ENCODE peak calls at places on chromosomes 5 and 9, in seven cellular contexts. O is stomach, B is cardiac fibroblast, Z is NCI-H1436, V is Peyer's patch, P is left cardiac atrium, A is caudate nucleus. F is an unnamed sample.

GRCh38 chr5:145867806-145868205 is 5.0 kb downstream of the GRXCR2 start:
- DNase-seq in Z (no peak), V (no peak), A (no peak), B (no peak), O (no peak), P (no peak), F (no peak)

GRCh38 chr5:168481330-168481788 is 4.9 kb upstream of the RARS1 start:
- DNase-seq in B (no peak), V (peak), O (no peak), P (no peak), A (no peak), Z (no peak), F (no peak)

GRCh38 chr9:77839459-77840140 is 191.5 kb upstream of the GNA14 start:
- DNase-seq in B (peak), A (no peak), Z (no peak), V (no peak), O (no peak), P (no peak), F (no peak)

GRCh38 chr5:67350185-67350584 is 153.6 kb upstream of the CD180 start:
- DNase-seq in A (no peak), V (no peak), P (no peak), B (no peak), O (no peak), Z (peak), F (peak)

GRCh38 chr9:16318516-16319060 is 551.9 kb downstream of the BNC2 start:
- DNase-seq in V (peak), O (no peak), Z (peak), P (no peak), A (peak), B (no peak), F (no peak)

GRCh38 chr9:129568560-129569505 is 52.1 kb downstream of the C9orf50 start:
- DNase-seq in V (peak), B (peak), P (peak), O (peak), A (peak), Z (no peak), F (no peak)

GRCh38 chr9:14403112-14403511 is 89.2 kb upstream of the NFIB start:
- DNase-seq in Z (no peak), A (no peak), V (no peak), B (no peak), P (no peak), O (no peak), F (no peak)

GRCh38 chr5:141366016-141366896 is 2.3 kb downstream of the PCDHGA5 start:
- DNase-seq in B (no peak), O (no peak), V (no peak), A (no peak), Z (no peak), P (no peak), F (no peak)

GRCh38 chr9:122318284-122318683 is 52.5 kb upstream of the PTGS1 start:
- DNase-seq in P (no peak), O (no peak), Z (no peak), A (no peak), B (peak), V (no peak), F (no peak)

GRCh38 chr9:136259517-136259813 is 13.9 kb upstream of the QSOX2 start:
- DNase-seq in P (no peak), O (no peak), Z (no peak), V (no peak), A (no peak), B (no peak), F (no peak)

GRCh38 chr9:73284386-73284785 is 132.7 kb downstream of the ANXA1 start:
- DNase-seq in P (no peak), A (no peak), B (no peak), V (no peak), O (no peak), Z (no peak), F (no peak)

GRCh38 chr9:105401651-105402050 is 46.2 kb upstream of the FSD1L start:
- DNase-seq in P (no peak), A (no peak), V (no peak), O (no peak), B (peak), Z (no peak), F (no peak)

GRCh38 chr9:82333671-82334070 is 345.1 kb downstream of the SPATA31D1 start:
- DNase-seq in V (no peak), B (no peak), A (no peak), P (no peak), O (no peak), Z (no peak), F (no peak)

GRCh38 chr9:100575765-100576368 is 2.0 kb upstream of the CAVIN4 start:
- DNase-seq in A (no peak), O (no peak), V (no peak), B (peak), P (no peak), Z (no peak), F (no peak)

GRCh38 chr5:87231037-87231808 is 36.5 kb upstream of the RASA1 start:
- DNase-seq in O (no peak), A (no peak), Z (no peak), B (peak), P (no peak), V (no peak), F (no peak)

GRCh38 chr5:52893863-52894262 is 95.3 kb upstream of the ITGA2 start:
- DNase-seq in Z (no peak), V (no peak), B (no peak), P (no peak), A (no peak), O (no peak), F (no peak)

GRCh38 chr9:92607773-92608172 is 62.2 kb downstream of the IPPK start:
- DNase-seq in O (no peak), B (peak), V (no peak), P (no peak), Z (peak), A (peak), F (no peak)

GRCh38 chr5:111935022-111935421 is 178.0 kb upstream of the NREP start:
- DNase-seq in P (no peak), V (no peak), B (no peak), Z (no peak), A (no peak), O (no peak), F (no peak)

GRCh38 chr5:179732918-179733763 is 519 bp downstream of the MAML1 start:
- DNase-seq in V (peak), Z (no peak), B (peak), O (peak), A (peak), P (peak), F (no peak)

GRCh38 chr5:149414405-149415244 is 35.5 kb upstream of the IL17B start:
- DNase-seq in A (no peak), V (no peak), B (peak), Z (no peak), P (peak), O (no peak), F (no peak)

GRCh38 chr9:20921362-20921761 is 110.1 kb downstream of the HACD4 start:
- DNase-seq in Z (no peak), A (no peak), B (no peak), P (no peak), V (no peak), O (no peak), F (no peak)

GRCh38 chr9:76572205-76572550 is 113.2 kb downstream of the GCNT1 start:
- DNase-seq in A (no peak), B (no peak), P (no peak), Z (no peak), O (no peak), V (no peak), F (no peak)

GRCh38 chr5:92991681-92992472 is 589.1 kb downstream of the NR2F1-AS1 start:
- DNase-seq in P (no peak), O (no peak), Z (no peak), B (peak), V (no peak), A (no peak), F (no peak)

GRCh38 chr9:93065321-93065720 is 6.8 kb downstream of the SUSD3 start:
- DNase-seq in O (no peak), A (no peak), P (no peak), Z (no peak), V (no peak), B (no peak), F (no peak)

GRCh38 chr9:100355561-100355960 is 2.8 kb upstream of the TEX10 start:
- DNase-seq in V (no peak), Z (no peak), B (no peak), P (no peak), O (no peak), A (no peak), F (no peak)

GRCh38 chr5:180839227-180839626 is 21.8 kb downstream of the ZFP62 start:
- DNase-seq in Z (no peak), V (no peak), B (no peak), O (no peak), P (no peak), A (no peak), F (no peak)

GRCh38 chr5:71969464-71969863 is 137.8 kb upstream of the MAP1B start:
- DNase-seq in O (no peak), Z (no peak), B (no peak), V (no peak), P (no peak), A (no peak), F (no peak)

GRCh38 chr9:133844876-133845658 is 106.9 kb upstream of the SARDH start:
- DNase-seq in Z (no peak), B (peak), O (peak), V (peak), P (peak), A (peak), F (no peak)